ENCODE peak calls at places on chromosomes 13 and 19, in five cellular contexts. A, S, U, P and L are unnamed samples.

GRCh38 chr19:50817941-50818858 is 5.4 kb downstream of the KLK1 start:
- DNase-seq in A (peak; percentile 78), P (no peak), U (peak; percentile 20), S (no peak), L (peak; percentile 67)

GRCh38 chr19:18304496-18305312 is 18.2 kb downstream of the LSM4 start:
- DNase-seq in S (peak; percentile 74), P (peak; percentile 70), U (peak; percentile 76), A (peak; percentile 90), L (peak; percentile 94)

GRCh38 chr13:40187324-40187795 is 479.1 kb downstream of the FOXO1 start:
- DNase-seq in P (no peak), U (peak; percentile 54), S (peak; percentile 93), A (no peak), L (no peak)

GRCh38 chr19:35883920-35884319 is 15.5 kb downstream of the APLP1 start:
- DNase-seq in U (no peak), A (no peak), S (no peak), P (no peak), L (no peak)

GRCh38 chr19:46692918-46693722 is 23.8 kb downstream of the PRKD2 start:
- DNase-seq in S (no peak), U (no peak), A (no peak), P (no peak), L (peak; percentile 6)

GRCh38 chr19:34808566-34808965 is 35.6 kb upstream of the ZNF599 start:
- DNase-seq in U (no peak), S (no peak), A (peak; percentile 44), P (peak; percentile 56), L (peak; percentile 49)

GRCh38 chr13:100428966-100429365 is 159.6 kb downstream of the GGACT start:
- DNase-seq in A (no peak), S (no peak), U (no peak), P (no peak), L (no peak)

GRCh38 chr19:858284-858683 is 1.2 kb upstream of the CFD start:
- DNase-seq in U (no peak), P (no peak), A (no peak), S (no peak), L (no peak)

GRCh38 chr19:16795042-16795441 is 34.2 kb upstream of the SIN3B start:
- DNase-seq in S (no peak), P (no peak), A (no peak), U (no peak), L (no peak)

GRCh38 chr13:79423801-79424642 is 18.0 kb upstream of the RBM26 start:
- DNase-seq in U (no peak), S (peak; percentile 52), P (peak; percentile 34), A (peak; percentile 28), L (peak; percentile 30)

GRCh38 chr19:45863840-45864628 is at the start of gene FOXA3:
- DNase-seq in A (peak; percentile 75), P (no peak), U (peak; percentile 46), S (peak; percentile 47), L (peak; percentile 78)

GRCh38 chr19:22421797-22422196 is 349 bp downstream of the ZNF98 start:
- DNase-seq in S (no peak), U (no peak), P (no peak), A (no peak), L (no peak)

GRCh38 chr13:104750377-104750776 is 1684.2 kb upstream of the SLC10A2 start:
- DNase-seq in U (no peak), P (peak; percentile 54), A (no peak), S (no peak), L (no peak)

GRCh38 chr13:48493851-48494250 is 39.0 kb downstream of the RCBTB2 start:
- DNase-seq in S (no peak), U (no peak), A (no peak), P (no peak), L (no peak)